ENCODE peak calls at places on chromosomes 16 and 17, in seven cellular contexts. K, H, S, G, A, T and L are unnamed samples.

GRCh38 chr16:28182183-28182582 is 29.6 kb downstream of the XPO6 start:
- DNase-seq in T (no peak), G (no peak), S (no peak), A (no peak), H (no peak), K (no peak), L (no peak)

GRCh38 chr16:87407511-87408112 is 15.5 kb downstream of the MAP1LC3B start:
- DNase-seq in T (peak), A (no peak), S (peak), H (no peak), G (peak), K (peak), L (no peak)

GRCh38 chr16:24005577-24005976 is 169.8 kb downstream of the PRKCB start:
- DNase-seq in A (no peak), G (no peak), T (no peak), K (no peak), S (no peak), H (no peak), L (no peak)

GRCh38 chr16:10171225-10171624 is 11.0 kb downstream of the GRIN2A start:
- DNase-seq in A (no peak), S (no peak), G (no peak), K (no peak), H (no peak), T (no peak), L (no peak)

GRCh38 chr16:84360170-84360569 is 8.2 kb upstream of the ATP2C2 start:
- DNase-seq in A (no peak), K (no peak), H (no peak), S (no peak), G (no peak), T (no peak), L (no peak)

GRCh38 chr17:74868908-74869255 is 3.9 kb downstream of the FDXR start:
- DNase-seq in G (no peak), H (no peak), T (no peak), S (no peak), A (no peak), K (no peak), L (no peak)

GRCh38 chr16:75027520-75028300 is 28.9 kb downstream of the ZNRF1 start:
- DNase-seq in A (no peak), S (no peak), T (no peak), H (no peak), G (no peak), K (no peak), L (no peak)

GRCh38 chr16:15592324-15592723 is 50.6 kb downstream of the MARF1 start:
- DNase-seq in G (no peak), K (no peak), H (no peak), T (no peak), S (no peak), A (no peak), L (no peak)

GRCh38 chr17:73803867-73804539 is 159.8 kb upstream of the SDK2 start:
- DNase-seq in G (no peak), H (no peak), K (no peak), A (no peak), T (no peak), S (no peak), L (no peak)

GRCh38 chr17:51397361-51398127 is 137.2 kb downstream of the UTP18 start:
- DNase-seq in K (no peak), A (no peak), H (no peak), S (no peak), T (no peak), G (no peak), L (no peak)

GRCh38 chr17:48555183-48555615 is 10.3 kb upstream of the HOXB2 start:
- DNase-seq in H (no peak), K (no peak), T (no peak), A (no peak), S (no peak), G (no peak), L (no peak)

DNA sequence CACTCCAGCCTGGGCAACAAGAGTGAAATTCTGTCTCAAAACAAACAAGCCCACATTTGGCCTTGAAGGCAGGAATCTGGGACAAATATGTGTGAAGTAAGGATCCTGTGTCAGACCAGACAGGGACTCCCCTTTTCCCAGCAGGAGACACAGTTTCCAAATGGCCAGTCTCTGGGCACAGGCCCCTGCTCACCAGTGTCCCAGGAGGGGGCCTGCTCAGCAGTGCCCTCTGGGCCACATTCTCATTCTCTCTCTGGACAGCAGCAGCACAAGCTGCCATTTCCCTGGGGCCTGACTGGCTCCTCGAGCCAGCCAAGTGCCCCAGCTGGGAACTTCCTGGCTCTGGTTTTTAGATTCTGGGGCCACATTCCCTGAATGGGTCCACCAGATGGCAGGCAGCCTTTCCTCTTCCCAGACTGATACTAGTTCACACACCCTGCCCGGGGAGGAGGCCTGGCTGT is 11.7 kb upstream of the MNT start:
- DNase-seq in G (no peak), T (no peak), S (peak), H (no peak), A (peak), K (peak), L (peak)
- TF ChIP-seq CTCF in G (no peak), T (no peak), S (no peak), H (peak), A (no peak), K (no peak), L (no peak)

GRCh38 chr17:56834380-56835258 is 668 bp downstream of the DGKE start:
- DNase-seq in S (peak), T (peak), G (peak), A (peak), H (no peak), K (peak), L (peak)
- TF ChIP-seq CTCF in S (no peak), T (peak), G (no peak), A (no peak), H (no peak), K (no peak), L (no peak)

DNA sequence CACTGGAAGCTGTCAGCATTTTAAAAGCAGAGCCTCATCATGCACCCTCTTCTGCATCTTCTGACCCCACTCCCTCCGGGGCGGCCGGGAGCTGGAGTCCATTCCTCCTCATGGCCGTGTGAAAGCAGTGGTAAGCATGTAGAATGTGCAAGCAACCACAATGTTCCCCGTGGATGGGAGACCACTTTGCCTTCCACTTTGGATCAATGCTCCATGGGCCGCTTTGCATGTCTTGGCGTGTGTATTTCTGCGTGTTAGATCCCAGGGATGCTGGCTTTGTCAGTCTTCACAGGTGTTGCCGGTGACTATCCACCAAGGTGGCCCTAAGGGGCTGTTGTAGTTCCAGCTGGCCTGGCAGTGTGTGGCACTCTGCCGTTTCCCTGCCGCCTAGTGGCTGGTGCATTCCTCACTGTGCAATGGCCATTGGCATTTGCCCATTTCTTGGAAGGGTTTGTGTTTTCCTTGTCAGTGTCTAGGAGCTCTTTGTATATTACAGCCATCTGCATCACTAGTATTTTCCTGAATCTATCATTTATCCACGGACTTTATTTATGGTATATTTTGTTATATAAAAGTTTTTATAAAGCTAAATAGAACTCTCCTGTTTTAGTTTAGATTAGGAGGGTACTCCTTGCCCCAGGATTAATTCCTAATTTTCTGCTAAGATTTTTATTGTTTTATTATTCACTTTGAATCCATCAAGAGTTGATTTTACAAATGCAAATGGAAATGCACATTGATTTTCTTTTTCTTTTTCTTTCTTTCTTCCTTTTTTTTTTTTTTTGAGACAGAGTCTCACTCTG is 5.8 kb upstream of the ALDH3A1 start:
- DNase-seq in G (no peak), A (no peak), H (no peak), K (no peak), S (peak), T (peak), L (no peak)
- TF ChIP-seq CTCF in G (peak), A (peak), H (peak), K (no peak), S (peak), T (peak), L (no peak)

DNA sequence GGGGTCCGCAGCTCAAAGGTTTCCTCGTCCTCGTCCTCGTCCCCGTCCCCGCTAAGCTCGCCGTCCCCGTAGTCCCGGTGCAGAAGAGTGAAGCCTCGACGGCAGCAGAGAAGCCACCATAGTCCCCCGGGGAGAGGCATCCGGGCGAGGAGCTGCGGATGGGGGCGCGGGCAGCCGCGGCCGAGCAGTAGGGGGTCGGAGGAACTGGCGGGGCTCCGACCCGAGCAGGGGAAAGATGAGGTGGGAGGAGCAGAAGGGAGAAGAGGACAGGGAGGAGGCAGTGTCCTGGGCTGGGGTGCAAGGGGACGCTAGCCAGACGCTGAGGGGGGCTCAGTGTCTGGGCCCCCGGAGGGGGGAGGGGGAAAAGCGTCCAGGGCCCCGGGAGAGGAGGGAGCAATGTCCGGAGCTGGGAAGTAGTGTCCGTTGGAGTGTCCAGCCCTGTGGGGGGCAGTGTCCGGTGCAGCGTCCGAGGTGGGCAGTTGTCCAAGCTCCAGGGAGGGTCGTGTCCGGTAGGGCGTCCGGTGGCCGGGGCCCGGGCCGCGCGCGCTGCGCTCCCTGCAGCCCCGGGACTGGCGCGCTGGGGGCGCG is at the start of gene PLEKHH3:
- DNase-seq in S (no peak), H (no peak), G (no peak), T (no peak), K (no peak), A (no peak), L (peak)
- TF ChIP-seq CTCF in S (no peak), H (no peak), G (peak), T (peak), K (peak), A (peak), L (peak)

GRCh38 chr16:56425439-56425832 is at the start of gene AMFR:
- DNase-seq in S (peak), A (peak), G (no peak), K (peak), T (peak), H (no peak), L (peak)
- TF ChIP-seq CTCF in S (no peak), A (peak), G (peak), K (no peak), T (peak), H (no peak), L (peak)

GRCh38 chr17:3772764-3773163 is 28.2 kb downstream of the ITGAE start:
- DNase-seq in S (no peak), H (no peak), T (no peak), K (no peak), G (no peak), A (no peak), L (no peak)
- TF ChIP-seq CTCF in S (no peak), H (no peak), T (no peak), K (no peak), G (no peak), A (no peak), L (no peak)